ENCODE peak calls at places on chromosomes 3 and 15, in four cellular contexts. G is Panc1; T is activated CD4-positive, alpha-beta T cell treated with anti-CD3 and anti-CD28 coated beads, Interleukin-2, amount 50 U/mL, for 1 hour; X is H7. I is an unnamed sample.

GRCh38 chr3:86845731-86846130 is 145.2 kb downstream of the VGLL3 start:
- DNase-seq in G (no peak), T (no peak), X (no peak), I (no peak)

GRCh38 chr15:60740787-60741354 is 261.9 kb upstream of the ICE2 start:
- DNase-seq in X (no peak), G (no peak), T (no peak), I (no peak)

GRCh38 chr3:79521221-79521848 is 246.5 kb downstream of the ROBO1 start:
- DNase-seq in G (peak; percentile 51), T (no peak), X (no peak), I (no peak)

GRCh38 chr3:73710340-73710739 is 85.6 kb upstream of the PDZRN3 start:
- DNase-seq in X (no peak), G (no peak), T (no peak), I (no peak)

GRCh38 chr15:68305420-68305871 is 27.9 kb downstream of the FEM1B start:
- DNase-seq in T (no peak), X (no peak), G (no peak), I (no peak)

GRCh38 chr15:28112101-28112760 is 13.1 kb upstream of the OCA2 start:
- DNase-seq in G (no peak), T (no peak), X (peak; percentile 33), I (no peak)

GRCh38 chr15:59746777-59747176 is 57.7 kb upstream of the BNIP2 start:
- DNase-seq in G (no peak), T (no peak), X (no peak), I (no peak)

GRCh38 chr3:158918008-158918407 is 116.2 kb downstream of the MFSD1 start:
- DNase-seq in X (peak; percentile 42), T (no peak), G (peak; percentile 30), I (peak; percentile 72)

GRCh38 chr3:161251716-161252115 is 30.6 kb downstream of the NMD3 start:
- DNase-seq in G (no peak), X (no peak), T (no peak), I (no peak)

GRCh38 chr3:12750223-12750622 is 8.8 kb downstream of the TMEM40 start:
- DNase-seq in T (no peak), G (no peak), X (no peak), I (no peak)

GRCh38 chr15:83935774-83936173 is 281.9 kb downstream of the ADAMTSL3 start:
- DNase-seq in X (no peak), T (no peak), G (no peak), I (no peak)

GRCh38 chr3:32224047-32224446 is 14.4 kb upstream of the CMTM8 start:
- DNase-seq in T (no peak), X (no peak), G (no peak), I (no peak)

GRCh38 chr3:161977063-161977462 is 480.5 kb downstream of the OTOL1 start:
- DNase-seq in T (no peak), G (no peak), X (no peak), I (no peak)

GRCh38 chr3:195906865-195907729 is 1.3 kb downstream of the TNK2 start:
- DNase-seq in X (peak; percentile 75), G (no peak), T (peak; percentile 69), I (no peak)

GRCh38 chr3:129506272-129506742 is 22.1 kb upstream of the RHO start:
- DNase-seq in T (no peak), X (no peak), G (no peak), I (no peak)

GRCh38 chr3:178672263-178672662 is 136.0 kb downstream of the KCNMB2 start:
- DNase-seq in T (no peak), X (no peak), G (no peak), I (no peak)

GRCh38 chr3:179005706-179006105 is 65.9 kb downstream of the ZMAT3 start:
- DNase-seq in G (no peak), T (no peak), X (no peak), I (no peak)

GRCh38 chr3:183895296-183895695 is 10.6 kb upstream of the PARL start:
- DNase-seq in G (peak; percentile 42), X (peak; percentile 85), T (peak; percentile 11), I (no peak)

GRCh38 chr15:68487087-68487843 is 55.3 kb upstream of the ITGA11 start:
- DNase-seq in G (no peak), T (no peak), X (no peak), I (no peak)

GRCh38 chr15:82805994-82806406 is at the start of gene FSD2:
- DNase-seq in G (no peak), T (no peak), X (no peak), I (no peak)

GRCh38 chr3:101340591-101340990 is 20.2 kb upstream of the IMPG2 start:
- DNase-seq in X (no peak), T (no peak), G (no peak), I (no peak)

GRCh38 chr3:111764645-111765091 is 94.4 kb upstream of the PHLDB2 start:
- DNase-seq in X (no peak), T (no peak), G (no peak), I (no peak)

GRCh38 chr15:46277994-46278885 is 643.4 kb downstream of the SQOR start:
- DNase-seq in X (no peak), G (no peak), T (no peak), I (no peak)

GRCh38 chr15:46146915-46147314 is 512.1 kb downstream of the SQOR start:
- DNase-seq in T (no peak), G (no peak), X (no peak), I (no peak)

GRCh38 chr15:37361621-37362020 is 261.3 kb upstream of the MEIS2 start:
- DNase-seq in T (no peak), G (no peak), X (no peak), I (no peak)

GRCh38 chr3:84125201-84125721 is 833.5 kb upstream of the CADM2 start:
- DNase-seq in G (no peak), X (no peak), T (no peak), I (no peak)

GRCh38 chr3:131242201-131242600 is 139.4 kb upstream of the NUDT16 start:
- DNase-seq in X (no peak), G (no peak), T (no peak), I (no peak)

GRCh38 chr3:9721015-9721697 is 10.4 kb upstream of the BRPF1 start:
- DNase-seq in X (no peak), T (no peak), G (no peak), I (no peak)

GRCh38 chr3:151147299-151147698 is 55.7 kb downstream of the GPR171 start:
- DNase-seq in G (no peak), X (no peak), T (no peak), I (no peak)

GRCh38 chr3:134008630-134009156 is 21.0 kb downstream of the SLCO2A1 start:
- DNase-seq in G (no peak), X (no peak), T (no peak), I (no peak)

GRCh38 chr3:79767953-79768282 is at the start of gene ROBO1:
- DNase-seq in G (no peak), X (peak; percentile 16), T (no peak), I (peak; percentile 15)

GRCh38 chr15:48331796-48332641 is 790 bp downstream of the DUT start:
- DNase-seq in X (peak; percentile 89), G (no peak), T (peak; percentile 63), I (peak; percentile 70)

GRCh38 chr3:194575484-194576210 is 57.6 kb downstream of the TMEM44 start:
- DNase-seq in X (peak; percentile 65), G (no peak), T (no peak), I (peak; percentile 33)

GRCh38 chr3:180416111-180416541 is 185.8 kb upstream of the TTC14 start:
- DNase-seq in X (no peak), T (no peak), G (peak; percentile 18), I (no peak)

GRCh38 chr3:184616416-184616815 is 54.8 kb downstream of the EPHB3 start:
- DNase-seq in X (no peak), G (no peak), T (no peak), I (no peak)

GRCh38 chr3:24110051-24110450 is 165.0 kb downstream of the NR1D2 start:
- DNase-seq in T (no peak), G (no peak), X (no peak), I (no peak)

GRCh38 chr15:89115547-89115946 is 27.3 kb downstream of the ABHD2 start:
- DNase-seq in X (peak; percentile 40), T (no peak), G (no peak), I (peak; percentile 55)

I was measured in WTC11.